ENCODE peak calls at places on chromosome 7, in six cellular contexts. One of them, this sample, is unnamed.

GRCh38 chr7:144842377-144842851 is 6.6 kb upstream of the TPK1 start:
- DNase-seq in tibial artery: peak
- DNase-seq in NB4: peak
- DNase-seq in coronary artery: no peak
- DNase-seq in stimulated activated CD4-positive, alpha-beta T cell treated with anti-CD3 and anti-CD28 coated beads, TNF-alpha, amount 100 ng/mL, for 48 hours: no peak
- DNase-seq in fibroblast of mammary gland: no peak
- DNase-seq in this sample: no peak

GRCh38 chr7:27921081-27921836 is 181.3 kb downstream of the TAX1BP1 start:
- DNase-seq in tibial artery: no peak
- DNase-seq in fibroblast of mammary gland: peak
- DNase-seq in stimulated activated CD4-positive, alpha-beta T cell treated with anti-CD3 and anti-CD28 coated beads, TNF-alpha, amount 100 ng/mL, for 48 hours: no peak
- DNase-seq in coronary artery: no peak
- DNase-seq in NB4: peak
- DNase-seq in this sample: no peak

GRCh38 chr7:7699970-7700369 is 18.4 kb downstream of the RPA3 start:
- DNase-seq in tibial artery: no peak
- DNase-seq in coronary artery: no peak
- DNase-seq in fibroblast of mammary gland: no peak
- DNase-seq in stimulated activated CD4-positive, alpha-beta T cell treated with anti-CD3 and anti-CD28 coated beads, TNF-alpha, amount 100 ng/mL, for 48 hours: no peak
- DNase-seq in NB4: no peak
- DNase-seq in this sample: no peak

GRCh38 chr7:124655990-124656389 is 109.6 kb downstream of the GPR37 start:
- DNase-seq in NB4: no peak
- DNase-seq in coronary artery: no peak
- DNase-seq in fibroblast of mammary gland: no peak
- DNase-seq in tibial artery: no peak
- DNase-seq in stimulated activated CD4-positive, alpha-beta T cell treated with anti-CD3 and anti-CD28 coated beads, TNF-alpha, amount 100 ng/mL, for 48 hours: no peak
- DNase-seq in this sample: no peak

GRCh38 chr7:136523581-136523980 is 344.9 kb upstream of the CHRM2 start:
- DNase-seq in stimulated activated CD4-positive, alpha-beta T cell treated with anti-CD3 and anti-CD28 coated beads, TNF-alpha, amount 100 ng/mL, for 48 hours: no peak
- DNase-seq in tibial artery: no peak
- DNase-seq in coronary artery: no peak
- DNase-seq in NB4: no peak
- DNase-seq in fibroblast of mammary gland: no peak
- DNase-seq in this sample: no peak

GRCh38 chr7:73647725-73648592 is 19.7 kb upstream of the VPS37D start:
- DNase-seq in coronary artery: no peak
- DNase-seq in fibroblast of mammary gland: no peak
- DNase-seq in tibial artery: no peak
- DNase-seq in NB4: peak
- DNase-seq in stimulated activated CD4-positive, alpha-beta T cell treated with anti-CD3 and anti-CD28 coated beads, TNF-alpha, amount 100 ng/mL, for 48 hours: no peak
- DNase-seq in this sample: no peak

GRCh38 chr7:17405786-17406185 is 107.3 kb downstream of the AHR start:
- DNase-seq in coronary artery: no peak
- DNase-seq in fibroblast of mammary gland: peak
- DNase-seq in NB4: peak
- DNase-seq in tibial artery: no peak
- DNase-seq in stimulated activated CD4-positive, alpha-beta T cell treated with anti-CD3 and anti-CD28 coated beads, TNF-alpha, amount 100 ng/mL, for 48 hours: no peak
- DNase-seq in this sample: no peak

GRCh38 chr7:128361463-128362441 is at the start of gene PRRT4:
- DNase-seq in NB4: peak
- DNase-seq in stimulated activated CD4-positive, alpha-beta T cell treated with anti-CD3 and anti-CD28 coated beads, TNF-alpha, amount 100 ng/mL, for 48 hours: no peak
- DNase-seq in tibial artery: no peak
- DNase-seq in fibroblast of mammary gland: no peak
- DNase-seq in coronary artery: no peak
- DNase-seq in this sample: no peak

GRCh38 chr7:17371656-17372524 is 73.4 kb downstream of the AHR start:
- DNase-seq in coronary artery: no peak
- DNase-seq in fibroblast of mammary gland: peak
- DNase-seq in NB4: peak
- DNase-seq in stimulated activated CD4-positive, alpha-beta T cell treated with anti-CD3 and anti-CD28 coated beads, TNF-alpha, amount 100 ng/mL, for 48 hours: no peak
- DNase-seq in tibial artery: no peak
- DNase-seq in this sample: no peak

GRCh38 chr7:30925117-30925516 is 13.5 kb downstream of the AQP1 start:
- DNase-seq in fibroblast of mammary gland: no peak
- DNase-seq in stimulated activated CD4-positive, alpha-beta T cell treated with anti-CD3 and anti-CD28 coated beads, TNF-alpha, amount 100 ng/mL, for 48 hours: no peak
- DNase-seq in NB4: no peak
- DNase-seq in coronary artery: peak
- DNase-seq in tibial artery: no peak
- DNase-seq in this sample: no peak

GRCh38 chr7:97011536-97012292 is 6.4 kb downstream of the DLX6 start:
- DNase-seq in NB4: no peak
- DNase-seq in fibroblast of mammary gland: no peak
- DNase-seq in stimulated activated CD4-positive, alpha-beta T cell treated with anti-CD3 and anti-CD28 coated beads, TNF-alpha, amount 100 ng/mL, for 48 hours: no peak
- DNase-seq in tibial artery: no peak
- DNase-seq in coronary artery: no peak
- DNase-seq in this sample: no peak

This sample was measured in mesenteric fat pad.